ENCODE peak calls at places on chromosomes 3 and 15, in four cellular contexts. X, E, T and R are unnamed samples.

GRCh38 chr3:42515391-42515916 is 13.0 kb downstream of the VIPR1 start:
- DNase-seq in X (peak), E (no peak), T (no peak), R (no peak)

GRCh38 chr3:16665282-16665741 is 60.1 kb upstream of the DAZL start:
- DNase-seq in X (no peak), E (no peak), T (peak), R (no peak)

GRCh38 chr3:111858641-111859040 is 424 bp upstream of the PHLDB2 start:
- DNase-seq in X (no peak), E (no peak), T (no peak), R (no peak)

GRCh38 chr3:113660901-113661300 is 35.5 kb downstream of the USF3 start:
- DNase-seq in X (no peak), E (peak), T (no peak), R (no peak)

GRCh38 chr15:45254405-45255293 is 2.6 kb downstream of the SLC28A2 start:
- DNase-seq in X (peak), E (peak), T (no peak), R (no peak)

GRCh38 chr15:48072941-48073340 is 47.8 kb upstream of the SLC24A5 start:
- DNase-seq in X (no peak), E (no peak), T (no peak), R (no peak)

GRCh38 chr15:91530951-91531582 is 322.4 kb upstream of the SLCO3A1 start:
- DNase-seq in X (no peak), E (no peak), T (no peak), R (no peak)

GRCh38 chr3:31250116-31250813 is 282.5 kb upstream of the STT3B start:
- DNase-seq in X (peak), E (no peak), T (no peak), R (no peak)

GRCh38 chr3:124032351-124032880 is 40.5 kb upstream of the ROPN1 start:
- DNase-seq in X (no peak), E (peak), T (no peak), R (no peak)

GRCh38 chr3:55818485-55818884 is 331.4 kb upstream of the WNT5A start:
- DNase-seq in X (no peak), E (peak), T (no peak), R (no peak)

GRCh38 chr3:38662544-38662943 is 13.1 kb upstream of the SCN5A start:
- DNase-seq in X (peak), E (peak), T (peak), R (no peak)

GRCh38 chr15:44550256-44550655 is 13.3 kb downstream of the EIF3J start:
- DNase-seq in X (no peak), E (peak), T (no peak), R (no peak)

GRCh38 chr3:180142041-180142440 is 105.3 kb upstream of the PEX5L start:
- DNase-seq in X (peak), E (no peak), T (no peak), R (no peak)

GRCh38 chr15:80203361-80203885 is 48.6 kb downstream of the CTXND1 start:
- DNase-seq in X (no peak), E (no peak), T (no peak), R (no peak)

GRCh38 chr3:186093271-186093900 is 15.5 kb downstream of the ETV5 start:
- DNase-seq in X (no peak), E (no peak), T (no peak), R (no peak)

GRCh38 chr15:48426941-48427340 is 95.7 kb downstream of the DUT start:
- DNase-seq in X (no peak), E (no peak), T (no peak), R (no peak)

GRCh38 chr3:103127116-103127630 is 692.4 kb downstream of the ZPLD1 start:
- DNase-seq in X (no peak), E (no peak), T (no peak), R (no peak)

GRCh38 chr15:67991706-67992105 is 62.4 kb upstream of the PIAS1 start:
- DNase-seq in X (no peak), E (no peak), T (no peak), R (no peak)

GRCh38 chr15:24772709-24773373 is 97.3 kb downstream of the NPAP1 start:
- DNase-seq in X (peak), E (peak), T (no peak), R (no peak)

GRCh38 chr3:107588217-107588616 is 65.5 kb downstream of the BBX start:
- DNase-seq in X (peak), E (no peak), T (no peak), R (no peak)

GRCh38 chr3:35857004-35857403 is 217.7 kb downstream of the ARPP21 start:
- DNase-seq in X (no peak), E (no peak), T (no peak), R (no peak)

DNA sequence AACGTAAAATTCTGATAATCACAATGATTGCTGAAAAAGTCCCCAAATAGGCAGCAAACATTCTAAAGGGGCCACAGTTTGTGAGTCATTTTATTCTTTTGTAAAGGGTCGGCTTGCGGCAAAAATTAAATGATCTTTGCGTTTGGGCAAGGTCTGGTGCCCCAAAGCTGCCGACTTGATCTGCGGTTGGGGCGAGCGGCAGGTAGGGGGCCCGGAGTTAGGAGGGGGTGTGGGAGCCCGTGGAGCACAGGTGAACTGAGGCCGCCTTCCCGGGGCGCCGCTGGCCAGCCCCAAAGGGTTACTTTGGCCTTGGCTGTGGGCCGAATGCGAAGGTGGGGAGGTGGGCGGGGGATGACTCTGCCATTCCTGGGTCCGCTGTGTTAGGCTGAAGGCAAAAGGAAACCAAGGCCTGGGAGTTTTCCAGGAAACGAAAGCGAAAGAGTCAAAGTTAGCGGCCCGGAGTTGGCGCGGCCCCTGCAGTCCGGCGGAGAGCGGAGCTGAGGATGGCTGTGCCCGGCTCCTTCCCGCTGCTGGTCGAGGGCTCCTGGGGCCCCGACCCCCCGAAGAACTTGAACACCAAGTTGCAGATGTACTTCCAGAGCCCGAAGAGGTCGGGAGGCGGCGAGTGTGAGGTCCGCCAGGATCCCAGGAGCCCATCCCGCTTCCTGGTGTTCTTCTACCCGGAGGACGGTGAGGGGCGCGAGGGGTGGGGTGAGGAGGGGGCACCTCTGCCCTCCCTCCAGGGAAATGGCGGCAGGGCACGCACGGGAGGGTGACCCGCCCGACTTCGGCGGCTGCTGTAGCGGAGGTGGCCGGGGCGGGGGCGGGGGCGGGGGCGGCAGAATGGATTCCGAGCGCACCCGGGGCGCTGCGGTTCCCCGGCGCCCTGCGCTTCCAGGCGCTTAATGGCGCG is at the start of gene PARP14:
- DNase-seq in X (peak), E (peak), T (no peak), R (no peak)
- TF ChIP-seq EZH2 in X (no peak), E (no peak), T (no peak), R (no peak)

DNA sequence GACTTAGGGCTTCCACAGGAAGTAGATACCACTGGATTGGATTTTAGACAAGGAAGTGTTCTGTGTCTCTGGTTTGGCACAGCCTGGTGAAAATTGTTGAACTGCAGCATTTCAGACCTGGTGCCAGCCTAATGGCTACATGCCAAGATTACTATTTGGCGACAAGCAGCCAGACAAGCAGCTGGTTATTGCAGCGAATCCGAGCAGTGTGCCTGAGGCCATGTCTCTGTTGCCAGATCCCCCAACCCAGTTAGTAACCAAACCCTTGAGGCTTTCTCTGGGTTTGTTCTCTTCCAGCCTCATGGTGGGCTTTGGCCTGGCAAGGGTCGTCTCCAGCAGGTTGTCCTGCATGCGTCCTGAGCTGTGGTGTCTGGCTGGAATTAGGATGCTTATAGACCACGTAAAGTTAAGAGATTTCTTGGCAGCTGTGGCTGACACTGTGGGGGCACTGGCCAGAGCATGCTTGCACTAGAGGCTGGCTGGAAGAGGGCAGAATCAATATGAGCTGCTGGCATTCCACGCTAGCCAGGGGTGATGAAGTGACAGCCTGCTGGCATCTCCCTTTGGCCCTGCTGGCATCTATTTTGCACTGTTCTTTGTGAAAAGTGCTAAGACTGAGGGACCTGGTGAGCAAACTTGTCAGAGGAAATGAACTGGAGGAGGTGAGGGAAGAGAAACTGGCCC is 172.5 kb downstream of the RBMS3 start:
- DNase-seq in X (peak), E (no peak), T (no peak), R (no peak)
- H3K27ac ChIP-seq in X (peak), E (no peak), T (no peak), R (peak)

GRCh38 chr15:56871180-56871579 is 47.3 kb upstream of the TCF12 start:
- DNase-seq in X (peak), E (peak), T (peak), R (no peak)
- H3K9ac ChIP-seq in X (no peak), E (no peak), T (no peak), R (no peak)

GRCh38 chr3:173397161-173398110 is at the start of gene NLGN1:
- DNase-seq in X (peak), E (peak), T (no peak), R (no peak)

GRCh38 chr3:173398111-173398479 is 551 bp downstream of the NLGN1 start:
- DNase-seq in X (no peak), E (no peak), T (no peak), R (peak)

GRCh38 chr3:173396191-173397041 is 1.1 kb upstream of the NLGN1 start:
- DNase-seq in X (no peak), E (peak), T (no peak), R (no peak)

GRCh38 chr3:173395073-173395411 is 2.5 kb upstream of the NLGN1 start:
- DNase-seq in X (no peak), E (no peak), T (no peak), R (no peak)

DNA sequence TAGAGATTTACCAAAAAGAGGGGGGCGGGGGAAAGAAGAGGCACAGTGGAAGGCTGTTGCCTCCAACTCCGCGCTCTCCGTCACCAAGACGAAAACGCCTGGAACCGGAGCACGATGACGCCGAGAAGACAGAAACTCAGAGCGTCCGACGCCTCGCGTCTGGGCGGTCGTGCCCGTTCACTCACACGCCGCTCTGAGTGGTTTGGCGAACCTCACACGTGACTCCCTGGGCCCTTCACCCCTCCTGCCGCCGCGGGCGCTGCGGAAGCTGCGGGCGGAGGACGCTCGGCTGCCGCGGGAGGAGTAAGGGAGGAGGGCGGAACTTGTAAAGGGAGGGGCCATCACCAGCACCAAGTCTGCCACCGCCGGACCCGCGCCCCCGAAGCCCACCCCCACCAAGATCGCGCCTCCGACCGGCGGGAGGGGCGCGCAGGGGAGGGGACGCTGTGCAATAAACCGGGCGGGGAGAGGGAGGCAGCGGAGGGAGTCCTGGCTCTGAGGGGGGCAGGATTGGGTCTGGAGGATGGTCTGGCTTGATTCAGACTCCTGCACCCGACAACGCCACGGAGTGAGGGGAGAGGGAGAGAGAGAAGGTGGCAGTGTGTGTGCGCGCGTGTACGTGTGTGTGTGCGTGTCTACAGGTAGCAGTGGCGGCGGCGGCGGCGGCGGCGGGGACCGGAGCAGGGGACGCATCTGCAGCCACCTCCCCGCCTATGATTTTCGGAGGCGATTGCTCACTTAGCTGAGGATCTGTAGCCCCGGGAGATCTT is 1.9 kb upstream of the NLGN1 start:
- DNase-seq in X (peak), E (peak), T (peak), R (no peak)
- TF ChIP-seq EZH2 in X (no peak), E (no peak), T (no peak), R (no peak)

DNA sequence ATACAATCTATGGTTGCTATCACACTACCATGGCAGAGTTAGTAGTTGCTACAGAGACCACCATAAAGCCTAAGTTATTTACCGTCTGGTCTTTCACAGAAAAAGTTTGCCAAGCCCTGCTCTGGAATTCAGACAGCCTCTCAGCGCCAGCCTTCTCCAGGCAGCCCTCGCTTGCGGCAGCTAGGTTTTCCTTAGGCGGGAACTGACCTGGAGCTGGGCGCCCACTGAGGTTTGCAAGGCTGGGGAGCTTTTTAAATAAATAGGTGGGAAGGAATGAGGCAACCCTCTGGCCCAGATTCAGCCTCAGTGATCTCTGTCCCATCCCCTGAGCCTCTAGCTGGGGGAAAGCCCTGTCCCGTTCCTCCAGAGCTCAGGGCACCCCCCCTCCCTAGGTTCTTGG is 1.2 kb downstream of the CTSH start:
- DNase-seq in X (no peak), E (no peak), T (no peak), R (no peak)
- H3K27ac ChIP-seq in X (no peak), E (no peak), T (no peak), R (no peak)